ENCODE peak calls at places on chromosomes 5 and 9, in four cellular contexts. J is K562, C is H1, B is HepG2. E is an unnamed sample.

GRCh38 chr9:17742065-17742464 is 163.2 kb downstream of the SH3GL2 start:
- DNase-seq in J (no peak), C (no peak), B (no peak), E (peak)

GRCh38 chr5:160318409-160318808 is 6.0 kb upstream of the CCNJL start:
- DNase-seq in B (no peak), J (no peak), C (no peak), E (no peak)

GRCh38 chr5:122400961-122401360 is 88.9 kb downstream of the SNCAIP start:
- DNase-seq in J (no peak), C (no peak), B (no peak), E (no peak)

GRCh38 chr9:125524522-125524921 is 182.5 kb downstream of the MAPKAP1 start:
- DNase-seq in J (no peak), C (peak), B (no peak), E (no peak)

GRCh38 chr5:172606156-172606785 is 34.8 kb upstream of the NEURL1B start:
- DNase-seq in C (no peak), B (no peak), J (no peak), E (no peak)

GRCh38 chr5:115392611-115393010 is 96.2 kb upstream of the CCDC112 start:
- DNase-seq in C (no peak), J (no peak), B (no peak), E (no peak)

GRCh38 chr9:126318858-126319257 is 7.8 kb upstream of the MVB12B start:
- DNase-seq in B (no peak), C (no peak), J (no peak), E (no peak)

GRCh38 chr5:75337366-75338021 is 474 bp downstream of the HMGCR start:
- DNase-seq in C (no peak), B (no peak), J (peak), E (no peak)

GRCh38 chr5:163079618-163080017 is 357.8 kb upstream of the CCNG1 start:
- DNase-seq in C (no peak), B (no peak), J (peak), E (peak)

GRCh38 chr5:108729306-108729645 is 18.4 kb upstream of the FER start:
- DNase-seq in C (no peak), B (no peak), J (no peak), E (no peak)

GRCh38 chr9:134437417-134438203 is 111.4 kb downstream of the RXRA start:
- DNase-seq in B (no peak), J (no peak), C (no peak), E (no peak)

GRCh38 chr9:129278391-129279237 is 100.6 kb upstream of the IER5L start:
- DNase-seq in C (peak), B (no peak), J (peak), E (peak)

GRCh38 chr5:56950626-56951130 is 1.2 kb downstream of the MIER3 start:
- DNase-seq in J (peak), C (peak), B (peak), E (peak)

GRCh38 chr5:14429102-14429501 is 152.5 kb upstream of the OTULINL start:
- DNase-seq in J (no peak), B (no peak), C (no peak), E (no peak)

GRCh38 chr5:175181331-175181730 is 262.7 kb downstream of the DRD1 start:
- DNase-seq in J (no peak), C (no peak), B (no peak), E (no peak)

GRCh38 chr5:96781031-96781733 is 26.6 kb downstream of the ERAP1 start:
- DNase-seq in B (no peak), C (no peak), J (no peak), E (peak)

GRCh38 chr5:163964650-163965049 is 459.2 kb downstream of the MAT2B start:
- DNase-seq in C (no peak), B (no peak), J (peak), E (no peak)

GRCh38 chr9:129656795-129657390 is 8.6 kb upstream of the PRRX2 start:
- DNase-seq in B (peak), C (no peak), J (no peak), E (peak)

GRCh38 chr5:59358497-59358896 is 535.0 kb downstream of the PDE4D start:
- DNase-seq in B (no peak), C (no peak), J (no peak), E (no peak)

GRCh38 chr9:135087489-135087791 is at the start of gene OLFM1:
- DNase-seq in C (peak), J (peak), B (no peak), E (peak)

GRCh38 chr9:94449486-94449885 is 105.4 kb upstream of the PCAT7 start:
- DNase-seq in B (no peak), C (no peak), J (no peak), E (no peak)

GRCh38 chr5:151450605-151451004 is 3.2 kb downstream of the SLC36A1 start:
- DNase-seq in B (peak), C (no peak), J (no peak), E (no peak)

GRCh38 chr5:124524552-124525232 is 221.7 kb downstream of the ZNF608 start:
- DNase-seq in J (peak), C (no peak), B (peak), E (peak)

GRCh38 chr5:54883374-54884194 is 101.8 kb downstream of the ESM1 start:
- DNase-seq in B (no peak), C (peak), J (peak), E (no peak)

GRCh38 chr5:102243213-102243612 is 52.9 kb downstream of the SLCO4C1 start:
- DNase-seq in J (no peak), C (no peak), B (no peak), E (no peak)

GRCh38 chr9:114355821-114356220 is 26.2 kb downstream of the ORM2 start:
- DNase-seq in J (no peak), C (no peak), B (no peak), E (no peak)

GRCh38 chr9:28439688-28440087 is 866.4 kb upstream of the C9orf72 start:
- DNase-seq in J (no peak), C (no peak), B (no peak), E (no peak)

GRCh38 chr5:154977409-154977808 is 36.1 kb upstream of the KIF4B start:
- DNase-seq in B (peak), C (no peak), J (no peak), E (no peak)

GRCh38 chr9:130159057-130159456 is 13.1 kb upstream of the NCS1 start:
- DNase-seq in B (peak), J (no peak), C (no peak), E (no peak)

GRCh38 chr9:105286098-105286497 is 41.6 kb downstream of the SLC44A1 start:
- DNase-seq in J (no peak), C (no peak), B (no peak), E (no peak)

GRCh38 chr5:140169410-140169809 is 5.6 kb upstream of the CYSTM1 start:
- DNase-seq in B (no peak), J (peak), C (no peak), E (no peak)

GRCh38 chr5:159021360-159022177 is 78.1 kb downstream of the EBF1 start:
- DNase-seq in B (no peak), J (no peak), C (no peak), E (no peak)

GRCh38 chr5:74490814-74491213 is 149.7 kb downstream of the ENC1 start:
- DNase-seq in C (no peak), J (no peak), B (no peak), E (no peak)

GRCh38 chr5:90399251-90399650 is 10.3 kb downstream of the CETN3 start:
- DNase-seq in B (no peak), C (no peak), J (no peak), E (no peak)

GRCh38 chr5:90406466-90406865 is 3.1 kb downstream of the CETN3 start:
- DNase-seq in J (no peak), C (no peak), B (no peak), E (no peak)

GRCh38 chr5:90398726-90399125 is 10.8 kb downstream of the CETN3 start:
- DNase-seq in B (no peak), C (no peak), J (no peak), E (no peak)

GRCh38 chr5:90402521-90403255 is 6.9 kb downstream of the CETN3 start:
- DNase-seq in C (no peak), J (no peak), B (no peak), E (no peak)
- TF ChIP-seq KDM1A in C (no peak), J (no peak), B (no peak), E (no peak)

GRCh38 chr5:81336528-81336927 is 35.1 kb downstream of the ZCCHC9 start:
- DNase-seq in J (no peak), C (no peak), B (no peak), E (no peak)
- H3K27ac ChIP-seq in J (no peak), C (no peak), B (no peak), E (no peak)

GRCh38 chr5:83724915-83725314 is 4.3 kb upstream of the HAPLN1 start:
- DNase-seq in B (no peak), C (no peak), J (no peak), E (no peak)

GRCh38 chr5:83720805-83721431 is at the start of gene HAPLN1:
- DNase-seq in C (peak), J (no peak), B (no peak), E (no peak)

GRCh38 chr5:83718936-83719495 is 1.6 kb downstream of the HAPLN1 start:
- DNase-seq in C (no peak), B (no peak), J (no peak), E (no peak)

GRCh38 chr5:83724001-83724400 is 3.3 kb upstream of the HAPLN1 start:
- DNase-seq in J (no peak), C (no peak), B (peak), E (no peak)

GRCh38 chr5:83721878-83722779 is 1.5 kb upstream of the HAPLN1 start:
- DNase-seq in J (peak), B (peak), C (peak), E (peak)
- TF ChIP-seq CTCF in J (peak), B (peak), C (peak), E (peak)

GRCh38 chr5:157384971-157385709 is 74.9 kb upstream of the NIPAL4 start:
- DNase-seq in J (no peak), B (no peak), C (no peak), E (peak)

GRCh38 chr5:157389103-157389502 is 70.9 kb upstream of the NIPAL4 start:
- DNase-seq in C (no peak), J (no peak), B (no peak), E (no peak)

GRCh38 chr5:157388148-157388547 is 71.9 kb upstream of the NIPAL4 start:
- DNase-seq in B (no peak), C (no peak), J (no peak), E (no peak)

GRCh38 chr5:157387164-157387563 is 72.8 kb upstream of the NIPAL4 start:
- DNase-seq in J (no peak), B (peak), C (no peak), E (no peak)

DNA sequence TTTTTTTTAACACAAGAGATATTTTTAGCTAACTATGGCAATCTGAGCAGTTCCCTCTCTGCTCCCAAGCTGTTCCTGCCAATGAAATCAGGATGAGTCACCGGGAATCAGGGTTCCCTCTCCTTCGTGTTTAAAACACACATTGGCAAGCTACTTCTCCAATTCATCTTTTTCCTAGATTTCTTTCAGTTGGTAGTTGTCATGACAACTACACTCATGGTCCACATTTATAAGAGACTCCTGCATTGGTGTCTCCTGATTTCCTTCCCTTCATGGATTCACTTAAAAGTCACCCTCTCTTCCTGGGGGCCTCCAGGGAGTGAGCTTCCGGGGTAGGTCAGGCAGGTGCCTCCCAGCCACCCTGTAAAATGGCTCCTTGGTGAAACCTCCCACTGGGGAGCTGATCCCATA is 72.3 kb upstream of the NIPAL4 start:
- DNase-seq in B (peak), J (no peak), C (no peak), E (peak)
- TF ChIP-seq KDM1A in B (no peak), J (no peak), C (no peak), E (no peak)

E was measured in A549.